ENCODE peak calls at places on chromosome 6, in ten cellular contexts. R, Q, U, T, K, Y, H, Z, S and G are unnamed samples.

GRCh38 chr6:163291622-163292021 is 122.9 kb upstream of the QKI start:
- DNase-seq in R (no peak), Q (no peak), U (no peak), T (no peak), K (no peak), Y (no peak), H (no peak), Z (no peak), S (no peak), G (no peak)

GRCh38 chr6:77979204-77979603 is 326.4 kb downstream of the MEI4 start:
- DNase-seq in R (no peak), Q (no peak), U (no peak), T (no peak), K (no peak), Y (no peak), H (no peak), Z (no peak), S (no peak), G (no peak)

GRCh38 chr6:23589811-23590210 is 536.2 kb upstream of the NRSN1 start:
- DNase-seq in R (no peak), Q (no peak), U (no peak), T (no peak), K (no peak), Y (no peak), H (no peak), Z (no peak), S (no peak), G (no peak)

GRCh38 chr6:83868639-83869038 is 9.2 kb downstream of the CYB5R4 start:
- DNase-seq in R (peak), Q (no peak), U (no peak), T (no peak), K (no peak), Y (no peak), H (peak), Z (no peak), S (peak), G (no peak)

GRCh38 chr6:39040080-39040673 is 8.4 kb upstream of the GLP1R start:
- DNase-seq in R (no peak), Q (no peak), U (no peak), T (no peak), K (no peak), Y (no peak), H (no peak), Z (no peak), S (no peak), G (no peak)

GRCh38 chr6:165574770-165575549 is 88.1 kb downstream of the PDE10A start:
- DNase-seq in R (peak), Q (no peak), U (no peak), T (no peak), K (no peak), Y (no peak), H (no peak), Z (no peak), S (no peak), G (peak)

GRCh38 chr6:34514593-34515472 is 41.3 kb downstream of the SPDEF start:
- DNase-seq in R (no peak), Q (no peak), U (peak), T (peak), K (no peak), Y (peak), H (no peak), Z (peak), S (no peak), G (no peak)

GRCh38 chr6:6293317-6293716 is 27.1 kb downstream of the F13A1 start:
- DNase-seq in R (no peak), Q (no peak), U (no peak), T (peak), K (no peak), Y (no peak), H (no peak), Z (no peak), S (no peak), G (no peak)

GRCh38 chr6:128068110-128068460 is 167.2 kb upstream of the THEMIS start:
- DNase-seq in R (no peak), Q (no peak), U (no peak), T (no peak), K (no peak), Y (no peak), H (no peak), Z (no peak), S (no peak), G (no peak)

GRCh38 chr6:7215140-7215539 is 97.9 kb downstream of the SSR1 start:
- DNase-seq in R (no peak), Q (no peak), U (no peak), T (no peak), K (no peak), Y (no peak), H (no peak), Z (no peak), S (no peak), G (no peak)

GRCh38 chr6:169665289-169665688 is 36.5 kb downstream of the WDR27 start:
- DNase-seq in R (peak), Q (no peak), U (no peak), T (no peak), K (no peak), Y (no peak), H (no peak), Z (no peak), S (no peak), G (no peak)

GRCh38 chr6:45104429-45104828 is 223.7 kb upstream of the RUNX2 start:
- DNase-seq in R (no peak), Q (no peak), U (no peak), T (no peak), K (no peak), Y (no peak), H (no peak), Z (no peak), S (no peak), G (no peak)

GRCh38 chr6:170371588-170371987 is 65.0 kb downstream of the FAM120B start:
- DNase-seq in R (no peak), Q (no peak), U (no peak), T (peak), K (no peak), Y (no peak), H (no peak), Z (no peak), S (no peak), G (no peak)

GRCh38 chr6:108118791-108119211 is 44.3 kb upstream of the OSTM1 start:
- DNase-seq in R (no peak), Q (no peak), U (no peak), T (no peak), K (no peak), Y (no peak), H (no peak), Z (no peak), S (no peak), G (no peak)

GRCh38 chr6:165308926-165309731 is at the start of gene C6orf118:
- DNase-seq in R (peak), Q (no peak), U (peak), T (peak), K (no peak), Y (no peak), H (no peak), Z (no peak), S (peak), G (peak)

GRCh38 chr6:22145823-22146379 is 150.9 kb downstream of the PRL start:
- DNase-seq in R (no peak), Q (no peak), U (no peak), T (peak), K (no peak), Y (no peak), H (peak), Z (no peak), S (peak), G (no peak)

GRCh38 chr6:65289491-65289890 is 417.5 kb downstream of the EYS start:
- DNase-seq in R (peak), Q (no peak), U (no peak), T (no peak), K (no peak), Y (no peak), H (no peak), Z (no peak), S (no peak), G (no peak)

GRCh38 chr6:88302769-88303230 is 136.7 kb upstream of the CNR1 start:
- DNase-seq in R (no peak), Q (no peak), U (no peak), T (no peak), K (no peak), Y (no peak), H (no peak), Z (no peak), S (no peak), G (no peak)

GRCh38 chr6:157989541-157990289 is 8.1 kb downstream of the SYNJ2 start:
- DNase-seq in R (peak), Q (no peak), U (peak), T (peak), K (no peak), Y (peak), H (no peak), Z (peak), S (no peak), G (peak)

GRCh38 chr6:63805808-63806572 is 170.4 kb downstream of the PHF3 start:
- DNase-seq in R (peak), Q (no peak), U (no peak), T (no peak), K (no peak), Y (no peak), H (peak), Z (no peak), S (peak), G (peak)

GRCh38 chr6:5151955-5152401 is 66.8 kb downstream of the PPP1R3G start:
- DNase-seq in R (peak), Q (no peak), U (no peak), T (no peak), K (no peak), Y (no peak), H (peak), Z (no peak), S (peak), G (no peak)

GRCh38 chr6:6178795-6179194 is 141.7 kb downstream of the F13A1 start:
- DNase-seq in R (no peak), Q (no peak), U (no peak), T (no peak), K (no peak), Y (no peak), H (no peak), Z (no peak), S (no peak), G (no peak)

GRCh38 chr6:107731422-107732319 is 92.4 kb downstream of the SCML4 start:
- DNase-seq in R (no peak), Q (no peak), U (no peak), T (no peak), K (no peak), Y (no peak), H (no peak), Z (no peak), S (no peak), G (no peak)

GRCh38 chr6:119312441-119312840 is 37.1 kb downstream of the MAN1A1 start:
- DNase-seq in R (no peak), Q (no peak), U (no peak), T (no peak), K (no peak), Y (no peak), H (no peak), Z (no peak), S (no peak), G (no peak)

GRCh38 chr6:126337323-126337722 is 2.6 kb upstream of the CENPW start:
- DNase-seq in R (no peak), Q (no peak), U (no peak), T (no peak), K (no peak), Y (no peak), H (peak), Z (no peak), S (peak), G (no peak)

GRCh38 chr6:111468329-111469012 is 14.5 kb downstream of the REV3L start:
- DNase-seq in R (no peak), Q (no peak), U (no peak), T (no peak), K (no peak), Y (no peak), H (no peak), Z (no peak), S (no peak), G (peak)

GRCh38 chr6:118893095-118893881 is 664 bp upstream of the ASF1A start:
- DNase-seq in R (peak), Q (no peak), U (no peak), T (peak), K (peak), Y (no peak), H (peak), Z (no peak), S (no peak), G (no peak)

GRCh38 chr6:14009416-14009815 is 84.7 kb downstream of the RNF182 start:
- DNase-seq in R (no peak), Q (no peak), U (no peak), T (peak), K (no peak), Y (no peak), H (no peak), Z (no peak), S (no peak), G (no peak)

GRCh38 chr6:35498407-35499045 is 1.6 kb upstream of the TEAD3 start:
- DNase-seq in R (no peak), Q (no peak), U (no peak), T (no peak), K (no peak), Y (no peak), H (no peak), Z (peak), S (no peak), G (no peak)

GRCh38 chr6:56025785-56026184 is 150.4 kb upstream of the BMP5 start:
- DNase-seq in R (no peak), Q (no peak), U (no peak), T (no peak), K (no peak), Y (no peak), H (no peak), Z (no peak), S (no peak), G (no peak)

GRCh38 chr6:144351741-144352140 is 66.6 kb downstream of the UTRN start:
- DNase-seq in R (no peak), Q (no peak), U (no peak), T (no peak), K (no peak), Y (no peak), H (no peak), Z (no peak), S (no peak), G (no peak)

GRCh38 chr6:83403191-83403590 is 27.7 kb downstream of the ME1 start:
- DNase-seq in R (no peak), Q (no peak), U (no peak), T (no peak), K (no peak), Y (no peak), H (no peak), Z (no peak), S (no peak), G (peak)

GRCh38 chr6:128538763-128539162 is 18.4 kb upstream of the PTPRK start:
- DNase-seq in R (no peak), Q (no peak), U (no peak), T (no peak), K (no peak), Y (no peak), H (peak), Z (no peak), S (no peak), G (no peak)

GRCh38 chr6:128036808-128037570 is 136.1 kb upstream of the THEMIS start:
- DNase-seq in R (no peak), Q (no peak), U (no peak), T (no peak), K (no peak), Y (no peak), H (no peak), Z (no peak), S (peak), G (no peak)

GRCh38 chr6:144879436-144879835 is 594.3 kb downstream of the UTRN start:
- DNase-seq in R (no peak), Q (no peak), U (no peak), T (no peak), K (no peak), Y (no peak), H (no peak), Z (no peak), S (no peak), G (no peak)

GRCh38 chr6:78513856-78514255 is 353.5 kb upstream of the IRAK1BP1 start:
- DNase-seq in R (no peak), Q (no peak), U (no peak), T (peak), K (no peak), Y (no peak), H (no peak), Z (no peak), S (no peak), G (no peak)

GRCh38 chr6:128463942-128464341 is 56.5 kb downstream of the PTPRK start:
- DNase-seq in R (peak), Q (no peak), U (no peak), T (no peak), K (no peak), Y (no peak), H (peak), Z (no peak), S (no peak), G (no peak)

GRCh38 chr6:29709178-29709576 is 14.1 kb upstream of the HLA-F start:
- DNase-seq in R (no peak), Q (no peak), U (no peak), T (no peak), K (no peak), Y (no peak), H (no peak), Z (no peak), S (no peak), G (no peak)

DNA sequence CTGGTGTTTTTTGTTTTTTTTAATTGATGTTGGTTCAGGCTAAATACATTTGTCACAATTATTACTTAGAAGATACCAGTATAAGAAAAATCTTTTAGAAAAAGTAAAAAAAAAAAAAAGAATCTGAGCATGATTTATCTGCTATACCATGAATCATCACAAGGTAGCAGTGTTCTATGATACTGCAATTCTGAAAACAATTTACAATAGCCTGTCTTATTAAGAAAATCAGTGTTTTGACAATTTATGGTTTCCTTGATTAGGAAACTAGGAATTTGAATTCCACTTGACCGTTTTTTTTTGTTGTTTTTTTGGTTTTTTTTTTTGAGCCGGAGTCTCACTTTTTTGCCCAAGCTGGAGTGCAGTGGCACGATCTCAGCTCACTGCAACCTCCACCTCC is 9.3 kb upstream of the MAK start:
- DNase-seq in R (no peak), Q (no peak), U (no peak), T (peak), K (no peak), Y (no peak), H (no peak), Z (no peak), S (no peak), G (no peak)
- TF ChIP-seq CTCF in R (peak), Q (no peak), U (peak), T (peak), K (peak), Y (no peak), H (no peak), Z (peak), S (peak), G (no peak)

DNA sequence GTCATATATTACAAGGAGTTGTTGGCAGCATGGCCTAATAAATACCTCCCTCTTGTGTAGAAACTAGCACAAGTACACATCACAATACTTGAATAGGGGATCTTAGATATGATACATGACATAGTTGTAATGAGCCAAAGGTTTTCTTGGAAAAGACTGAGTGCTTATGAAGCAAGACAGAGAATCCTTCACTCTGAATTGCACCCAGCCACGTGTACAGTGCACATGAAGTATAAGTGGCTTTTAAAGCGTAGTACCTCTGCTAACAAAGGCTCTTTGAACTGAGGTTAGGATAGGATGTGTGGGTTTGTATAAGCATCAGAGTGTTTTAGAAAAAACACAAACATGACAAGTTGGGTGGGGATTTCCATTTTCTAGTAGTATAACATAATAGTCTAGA is 145.5 kb upstream of the STMND1 start:
- DNase-seq in R (no peak), Q (no peak), U (no peak), T (no peak), K (no peak), Y (no peak), H (no peak), Z (no peak), S (no peak), G (no peak)
- TF ChIP-seq CTCF in R (no peak), Q (no peak), U (no peak), T (no peak), K (no peak), Y (no peak), H (no peak), Z (no peak), S (no peak), G (no peak)

GRCh38 chr6:129893513-129894098 is 32.5 kb upstream of the TMEM244 start:
- DNase-seq in R (peak), Q (no peak), U (no peak), T (no peak), K (no peak), Y (no peak), H (peak), Z (no peak), S (no peak), G (no peak)
- TF ChIP-seq CTCF in R (peak), Q (no peak), U (peak), T (peak), K (peak), Y (no peak), H (peak), Z (peak), S (peak), G (peak)

DNA sequence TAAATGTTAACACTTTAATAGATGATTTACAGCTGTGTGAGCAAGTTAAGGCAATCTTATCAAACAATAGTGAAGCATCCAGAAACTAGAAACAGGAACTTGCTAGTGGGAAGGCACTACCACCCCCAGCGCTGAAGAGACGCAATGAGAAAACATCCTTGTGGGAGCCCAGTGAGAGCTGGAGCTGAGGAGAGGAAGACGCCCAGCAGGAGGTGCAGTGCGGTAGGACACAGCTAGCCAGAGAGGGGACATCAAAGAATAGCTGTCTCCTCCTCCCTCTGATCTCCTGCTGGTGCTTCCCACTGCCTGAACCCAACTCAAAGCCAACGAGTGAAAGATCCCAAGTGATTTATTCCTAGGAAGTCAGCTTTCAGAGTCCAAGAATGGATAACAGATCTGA is 140.3 kb downstream of the COL12A1 start:
- DNase-seq in R (no peak), Q (no peak), U (no peak), T (peak), K (no peak), Y (no peak), H (no peak), Z (no peak), S (peak), G (no peak)
- TF ChIP-seq CTCF in R (no peak), Q (no peak), U (no peak), T (no peak), K (no peak), Y (no peak), H (peak), Z (no peak), S (peak), G (no peak)

GRCh38 chr6:152420696-152421095 is 216.5 kb downstream of the SYNE1 start:
- DNase-seq in R (no peak), Q (no peak), U (no peak), T (no peak), K (no peak), Y (no peak), H (no peak), Z (no peak), S (no peak), G (no peak)
- TF ChIP-seq CTCF in R (no peak), Q (no peak), U (no peak), T (no peak), K (no peak), Y (no peak), H (no peak), Z (no peak), S (no peak), G (no peak)

GRCh38 chr6:159852877-159853276 is 37.9 kb upstream of the MAS1 start:
- DNase-seq in R (peak), Q (no peak), U (no peak), T (peak), K (no peak), Y (no peak), H (no peak), Z (no peak), S (no peak), G (peak)
- TF ChIP-seq CTCF in R (peak), Q (no peak), U (peak), T (peak), K (peak), Y (peak), H (peak), Z (peak), S (peak), G (no peak)

DNA sequence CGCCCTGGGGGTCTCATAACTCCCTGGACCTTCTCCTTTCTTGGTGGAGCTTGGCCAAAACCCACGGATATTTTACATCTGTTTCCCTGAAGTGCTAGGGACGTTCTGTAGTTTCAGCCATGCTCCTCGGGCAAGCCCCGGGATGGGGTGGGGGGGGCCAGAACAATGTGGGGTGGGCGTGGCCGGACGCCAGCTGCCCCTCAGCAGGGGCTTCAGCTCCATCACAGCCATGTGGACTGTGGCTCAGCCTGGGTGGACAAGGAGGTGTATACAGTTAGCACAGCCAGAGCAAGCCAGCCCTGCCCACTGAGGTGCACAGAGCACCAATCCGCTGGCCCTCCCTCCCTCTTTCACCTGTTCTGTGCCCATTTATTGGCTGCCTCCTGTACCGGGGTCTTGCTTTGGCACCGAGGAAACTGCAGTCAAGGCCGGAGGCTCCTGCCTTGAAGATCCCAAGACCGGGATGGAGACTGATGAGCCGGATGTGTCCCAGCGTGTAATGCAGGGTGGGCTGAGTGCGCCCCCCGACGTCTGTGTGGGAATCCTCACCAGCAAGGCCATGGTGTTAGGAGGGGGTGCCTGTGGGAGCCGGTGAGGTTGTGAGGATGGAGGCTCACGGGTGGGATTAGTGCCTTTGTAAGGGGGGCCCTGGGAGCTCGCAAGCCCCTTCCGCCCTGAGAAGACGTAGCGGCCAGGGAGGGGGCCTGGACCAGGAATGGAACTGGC is 28.0 kb downstream of the FRMD1 start:
- DNase-seq in R (no peak), Q (no peak), U (no peak), T (peak), K (no peak), Y (peak), H (no peak), Z (no peak), S (no peak), G (no peak)
- TF ChIP-seq CTCF in R (no peak), Q (no peak), U (peak), T (peak), K (no peak), Y (no peak), H (peak), Z (no peak), S (peak), G (no peak)